ENCODE peak calls at places on chromosomes 11 and 22, in eight cellular contexts. I is thoracic aorta; F is ovary; M is IMR-90; W is cardiac muscle cell; G is endodermal cell; E is CD8-positive, alpha-beta memory T cell; R is GM23338. X is an unnamed sample.

GRCh38 chr11:17718510-17718962 is 835 bp upstream of the MYOD1 start:
- DNase-seq in I (no peak), F (no peak), M (no peak), W (no peak), G (peak; percentile 62), E (no peak), R (peak; percentile 38), X (no peak)

GRCh38 chr11:76083563-76084451 is 122.5 kb downstream of the WNT11 start:
- DNase-seq in I (no peak), F (no peak), M (no peak), W (no peak), G (no peak), E (no peak), R (no peak), X (no peak)

GRCh38 chr11:96173424-96173823 is 169.6 kb downstream of the MAML2 start:
- DNase-seq in I (no peak), F (no peak), M (no peak), W (no peak), G (no peak), E (no peak), R (no peak), X (no peak)

GRCh38 chr11:61776561-61777075 is 15.8 kb downstream of the TMEM258 start:
- DNase-seq in I (no peak), F (peak; percentile 76), M (peak; percentile 68), W (peak; percentile 71), G (peak; percentile 94), E (peak; percentile 37), R (peak; percentile 85), X (peak; percentile 33)

GRCh38 chr11:9351321-9351881 is 33.1 kb upstream of the IPO7 start:
- DNase-seq in I (no peak), F (no peak), M (no peak), W (no peak), G (no peak), E (no peak), R (no peak), X (no peak)

GRCh38 chr11:73989156-73989555 is 6.5 kb upstream of the UCP2 start:
- DNase-seq in I (no peak), F (no peak), M (no peak), W (no peak), G (no peak), E (no peak), R (no peak), X (no peak)

GRCh38 chr11:34620820-34621792 is at the start of gene EHF:
- DNase-seq in I (no peak), F (no peak), M (no peak), W (no peak), G (no peak), E (no peak), R (no peak), X (no peak)

GRCh38 chr11:31060880-31061279 is 308.7 kb downstream of the DCDC1 start:
- DNase-seq in I (no peak), F (no peak), M (peak; percentile 3), W (peak; percentile 9), G (no peak), E (no peak), R (no peak), X (no peak)

GRCh38 chr22:41352058-41352457 is 29.7 kb upstream of the TEF start:
- DNase-seq in I (no peak), F (no peak), M (peak; percentile 55), W (no peak), G (no peak), E (no peak), R (no peak), X (no peak)

GRCh38 chr11:2940166-2940929 is 11.1 kb upstream of the PHLDA2 start:
- DNase-seq in I (no peak), F (peak; percentile 24), M (no peak), W (no peak), G (peak; percentile 56), E (no peak), R (peak; percentile 37), X (peak; percentile 61)

GRCh38 chr22:37244114-37244921 is at the start of gene RAC2:
- DNase-seq in I (no peak), F (no peak), M (peak; percentile 57), W (peak; percentile 31), G (peak; percentile 82), E (peak; percentile 78), R (peak; percentile 62), X (peak; percentile 81)

GRCh38 chr22:37244922-37245722 is 1.1 kb upstream of the RAC2 start:
- DNase-seq in I (no peak), F (no peak), M (no peak), W (no peak), G (peak; percentile 49), E (peak; percentile 31), R (no peak), X (no peak)

GRCh38 chr22:37242395-37242918 is 1.6 kb downstream of the RAC2 start:
- DNase-seq in I (peak; percentile 23), F (no peak), M (peak; percentile 38), W (no peak), G (peak; percentile 65), E (peak; percentile 85), R (no peak), X (peak; percentile 98)

GRCh38 chr22:37241351-37242142 is 2.5 kb downstream of the RAC2 start:
- DNase-seq in I (no peak), F (no peak), M (no peak), W (no peak), G (peak; percentile 51), E (peak; percentile 55), R (no peak), X (peak; percentile 54)

DNA sequence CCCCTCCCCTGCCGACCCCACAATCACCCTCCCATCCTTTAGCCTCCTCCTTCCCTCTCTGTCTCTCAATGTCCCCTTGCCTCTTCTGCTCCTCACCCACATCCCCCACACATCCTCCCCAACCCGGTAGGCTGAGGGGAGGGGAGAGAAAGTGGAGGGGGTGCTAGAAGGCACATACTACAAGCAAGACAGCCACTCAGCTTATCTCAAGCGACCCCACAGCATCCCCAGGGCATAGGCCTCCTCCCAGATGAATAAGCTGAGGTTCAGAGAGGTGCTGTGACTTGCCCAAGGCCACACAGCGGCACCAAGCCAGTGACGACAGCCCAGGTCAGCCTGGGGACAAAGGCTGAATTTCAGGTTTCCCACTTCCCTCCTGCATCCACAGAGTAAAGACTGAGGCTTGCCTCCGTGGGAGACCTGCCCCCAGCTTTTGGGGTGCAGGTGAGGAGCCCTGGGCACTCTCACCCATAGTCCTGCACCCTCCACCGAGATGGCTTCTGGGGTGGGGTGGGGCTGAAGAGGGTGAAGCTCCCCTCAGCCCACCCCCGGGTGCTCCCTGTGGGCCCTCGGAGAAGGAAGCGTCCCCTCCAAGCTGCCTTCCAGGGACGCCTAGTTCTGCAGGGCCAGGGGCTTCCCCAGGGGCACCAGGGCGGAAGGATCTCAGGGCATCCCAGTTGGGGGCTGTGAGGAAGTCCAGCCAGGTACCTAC is 511 bp downstream of the RAC2 start:
- DNase-seq in I (no peak), F (no peak), M (no peak), W (no peak), G (peak; percentile 37), E (peak; percentile 35), R (no peak), X (no peak)
- H3K27ac ChIP-seq in I (no peak overlapping the region), F (no peak overlapping the region), M (no peak overlapping the region), W (no peak overlapping the region), G (no peak overlapping the region), E (peak overlapping the region; percentile 91), R (no peak overlapping the region), X (peak overlapping the region; percentile 91)

GRCh38 chr11:79294845-79295520 is 145.8 kb downstream of the TENM4 start:
- DNase-seq in I (no peak), F (no peak), M (no peak), W (no peak), G (no peak), E (no peak), R (no peak), X (no peak)

GRCh38 chr11:79290766-79291165 is 150.1 kb downstream of the TENM4 start:
- DNase-seq in I (no peak), F (no peak), M (no peak), W (no peak), G (no peak), E (no peak), R (no peak), X (no peak)

GRCh38 chr11:79296113-79296512 is 144.7 kb downstream of the TENM4 start:
- DNase-seq in I (no peak), F (no peak), M (no peak), W (no peak), G (no peak), E (no peak), R (no peak), X (no peak)

GRCh38 chr11:79287952-79288351 is 152.9 kb downstream of the TENM4 start:
- DNase-seq in I (no peak), F (no peak), M (no peak), W (peak; percentile 44), G (no peak), E (no peak), R (no peak), X (no peak)

DNA sequence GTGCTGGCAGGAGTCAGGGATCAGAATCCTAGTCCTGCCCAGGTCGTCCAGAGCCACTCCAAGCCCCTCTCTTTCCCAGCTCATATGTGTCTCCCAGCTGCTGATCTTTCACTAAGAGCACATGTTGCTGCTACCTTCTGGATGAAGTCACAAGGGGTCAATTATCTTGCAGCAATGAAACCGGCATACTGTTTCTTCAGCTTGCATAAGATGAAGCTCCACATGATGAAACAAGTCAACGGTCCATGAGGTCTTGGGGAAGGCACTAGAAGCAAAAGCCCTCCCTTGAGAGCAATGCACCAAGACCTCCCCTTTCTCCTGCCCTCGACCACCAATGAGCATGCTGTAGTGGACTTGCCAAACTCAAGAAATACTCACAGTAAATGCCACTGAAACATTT is 148.9 kb downstream of the TENM4 start:
- DNase-seq in I (no peak), F (no peak), M (no peak), W (no peak), G (no peak), E (no peak), R (no peak), X (no peak)
- H3K27ac ChIP-seq in I (no peak overlapping the region), F (no peak overlapping the region), M (no peak overlapping the region), W (no peak overlapping the region), G (no peak overlapping the region), E (no peak overlapping the region), R (no peak overlapping the region), X (no peak overlapping the region)

DNA sequence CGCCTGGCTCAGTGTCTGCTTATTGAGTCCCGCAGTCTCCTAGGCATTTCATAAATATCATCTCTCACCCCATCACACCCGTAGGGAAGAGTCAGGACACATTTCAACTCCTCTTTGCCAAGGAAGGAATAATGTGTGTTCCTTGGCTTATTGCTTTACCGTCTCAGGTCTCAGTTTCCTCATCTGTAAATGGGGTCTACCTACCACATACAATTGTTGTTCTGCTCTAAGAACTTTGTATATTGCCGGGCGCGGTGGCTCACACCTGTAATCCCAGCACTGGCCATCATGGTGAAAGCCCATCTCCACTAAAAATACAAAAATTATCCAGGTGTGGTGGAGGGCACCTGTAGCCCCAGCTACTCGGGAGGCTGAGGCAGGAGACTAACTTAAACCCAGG is 3.1 kb upstream of the THRSP start:
- DNase-seq in I (no peak), F (no peak), M (no peak), W (no peak), G (no peak), E (no peak), R (no peak), X (no peak)
- H3K27ac ChIP-seq in I (no peak overlapping the region), F (no peak overlapping the region), M (no peak overlapping the region), W (no peak overlapping the region), G (no peak overlapping the region), E (no peak overlapping the region), R (no peak overlapping the region), X (no peak overlapping the region)

DNA sequence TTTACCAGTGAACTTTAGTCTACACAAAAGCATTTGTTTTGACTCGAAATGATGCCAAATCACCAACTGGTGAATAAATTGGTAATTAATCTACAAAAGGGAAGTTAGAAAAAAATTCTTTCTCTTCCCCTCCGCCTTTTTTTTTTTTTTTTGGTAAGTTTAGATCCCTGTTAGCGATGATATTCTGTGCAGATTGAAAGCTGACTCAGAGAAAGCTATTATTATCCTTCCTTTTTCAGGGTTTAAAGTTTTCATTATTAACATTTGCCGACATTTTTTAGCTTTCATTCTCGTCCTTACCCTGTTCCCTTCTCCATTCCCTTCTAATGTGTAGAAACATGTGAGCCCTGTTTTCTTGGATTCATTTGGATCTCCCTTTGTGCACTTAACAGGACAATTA is 16.8 kb upstream of the NUP160 start:
- DNase-seq in I (no peak), F (no peak), M (no peak), W (no peak), G (no peak), E (no peak), R (no peak), X (no peak)
- H3K27ac ChIP-seq in I (peak overlapping the region; percentile 46), F (no peak overlapping the region), M (no peak overlapping the region), W (no peak overlapping the region), G (no peak overlapping the region), E (no peak overlapping the region), R (no peak overlapping the region), X (no peak overlapping the region)